ENCODE peak calls at places on chromosome 13, in nine cellular contexts. O is astrocyte of the spinal cord, S is choroid plexus epithelial cell, Q is right lobe of liver, K is astrocyte, N is GM20000, A is ovary, Z is fibroblast of the aortic adventitia, T is cardiac muscle cell. V is an unnamed sample.

GRCh38 chr13:30855569-30855968 is 50.5 kb upstream of the MEDAG start:
- DNase-seq in A (no peak), Z (no peak), O (no peak), N (no peak), K (no peak), T (no peak), Q (no peak), S (no peak), V (no peak)

GRCh38 chr13:30338331-30338851 is 31.0 kb upstream of the KATNAL1 start:
- DNase-seq in O (no peak), Z (peak), S (no peak), T (no peak), A (no peak), N (no peak), K (peak), Q (no peak), V (peak)

GRCh38 chr13:30329009-30329585 is 21.7 kb upstream of the KATNAL1 start:
- DNase-seq in S (peak), K (no peak), N (no peak), Q (no peak), Z (no peak), O (no peak), T (no peak), A (no peak), V (no peak)

GRCh38 chr13:22061806-22062391 is 391.0 kb downstream of the FGF9 start:
- DNase-seq in S (no peak), K (no peak), T (no peak), O (no peak), N (peak), A (no peak), Q (no peak), Z (no peak), V (no peak)

GRCh38 chr13:29684441-29684840 is 89.0 kb upstream of the SLC7A1 start:
- DNase-seq in Z (peak), T (no peak), A (no peak), Q (no peak), O (peak), K (peak), N (no peak), S (no peak), V (peak)

GRCh38 chr13:64234255-64234654 is 2818.6 kb upstream of the PCDH20 start:
- DNase-seq in O (no peak), T (no peak), Q (no peak), A (no peak), N (no peak), Z (peak), K (peak), S (peak), V (no peak)

GRCh38 chr13:112067871-112068305 is 939 bp downstream of the SOX1 start:
- DNase-seq in O (no peak), T (peak), Z (no peak), A (no peak), K (no peak), Q (no peak), N (peak), S (no peak), V (no peak)

GRCh38 chr13:65112123-65113075 is 2117.7 kb downstream of the PCDH9 start:
- DNase-seq in Q (no peak), T (no peak), Z (no peak), O (peak), N (no peak), A (no peak), S (peak), K (peak), V (peak)

GRCh38 chr13:111462221-111462764 is 141.9 kb downstream of the TEX29 start:
- DNase-seq in N (no peak), Q (no peak), Z (no peak), A (no peak), T (no peak), S (no peak), K (no peak), O (no peak), V (no peak)

GRCh38 chr13:61664821-61665705 is 249.4 kb upstream of the PCDH20 start:
- DNase-seq in K (peak), Z (no peak), T (no peak), A (no peak), O (peak), N (no peak), S (peak), Q (peak), V (no peak)

GRCh38 chr13:94481966-94482365 is 2.5 kb upstream of the DCT start:
- DNase-seq in N (no peak), A (no peak), S (peak), T (no peak), Z (peak), K (peak), Q (no peak), O (peak), V (peak)

GRCh38 chr13:39892731-39893293 is 237.3 kb downstream of the COG6 start:
- DNase-seq in Q (no peak), K (no peak), O (peak), A (no peak), T (no peak), N (no peak), Z (peak), S (peak), V (no peak)

GRCh38 chr13:35499131-35500051 is 22.9 kb upstream of the MAB21L1 start:
- DNase-seq in T (peak), S (no peak), O (no peak), Q (no peak), Z (no peak), K (no peak), N (no peak), A (no peak), V (no peak)

GRCh38 chr13:105773887-105774538 is 761.4 kb downstream of the EFNB2 start:
- DNase-seq in Z (no peak), K (peak), T (no peak), N (no peak), Q (no peak), A (no peak), S (peak), O (peak), V (no peak)

GRCh38 chr13:93476175-93476574 is 249.6 kb downstream of the GPC6 start:
- DNase-seq in K (peak), A (no peak), T (no peak), Q (no peak), N (no peak), S (peak), Z (peak), O (peak), V (peak)

GRCh38 chr13:76289558-76289957 is 596.6 kb downstream of the KCTD12 start:
- DNase-seq in K (no peak), A (no peak), Z (no peak), T (no peak), O (peak), S (no peak), N (no peak), Q (no peak), V (no peak)

GRCh38 chr13:95298971-95299627 is 2.2 kb downstream of the ABCC4 start:
- DNase-seq in T (no peak), O (peak), K (peak), N (no peak), Z (peak), Q (no peak), A (no peak), S (peak), V (peak)

GRCh38 chr13:44932850-44933251 is 56.4 kb downstream of the NUFIP1 start:
- DNase-seq in Z (peak), K (peak), T (no peak), N (no peak), O (peak), Q (no peak), A (no peak), S (peak), V (peak)

GRCh38 chr13:97222934-97223710 is 989 bp downstream of the MBNL2 start:
- DNase-seq in Z (peak), T (no peak), O (no peak), Q (no peak), A (no peak), K (peak), S (no peak), N (no peak), V (no peak)
- TF ChIP-seq CTCF in Z (no peak), T (no peak), O (no peak), Q (no peak), A (no peak), K (no peak), S (no peak), N (no peak), V (no peak)

GRCh38 chr13:107119989-107120881 is 552.3 kb upstream of the ARGLU1 start:
- DNase-seq in Q (no peak), T (no peak), N (no peak), O (no peak), Z (no peak), A (no peak), K (no peak), S (no peak), V (no peak)

GRCh38 chr13:107121793-107122192 is 553.9 kb upstream of the ARGLU1 start:
- DNase-seq in Q (no peak), O (no peak), N (no peak), K (no peak), S (no peak), T (no peak), Z (no peak), A (no peak), V (no peak)

GRCh38 chr13:107124730-107125129 is 556.8 kb upstream of the ARGLU1 start:
- DNase-seq in A (no peak), O (no peak), Z (no peak), N (no peak), K (no peak), T (no peak), S (no peak), Q (no peak), V (no peak)

DNA sequence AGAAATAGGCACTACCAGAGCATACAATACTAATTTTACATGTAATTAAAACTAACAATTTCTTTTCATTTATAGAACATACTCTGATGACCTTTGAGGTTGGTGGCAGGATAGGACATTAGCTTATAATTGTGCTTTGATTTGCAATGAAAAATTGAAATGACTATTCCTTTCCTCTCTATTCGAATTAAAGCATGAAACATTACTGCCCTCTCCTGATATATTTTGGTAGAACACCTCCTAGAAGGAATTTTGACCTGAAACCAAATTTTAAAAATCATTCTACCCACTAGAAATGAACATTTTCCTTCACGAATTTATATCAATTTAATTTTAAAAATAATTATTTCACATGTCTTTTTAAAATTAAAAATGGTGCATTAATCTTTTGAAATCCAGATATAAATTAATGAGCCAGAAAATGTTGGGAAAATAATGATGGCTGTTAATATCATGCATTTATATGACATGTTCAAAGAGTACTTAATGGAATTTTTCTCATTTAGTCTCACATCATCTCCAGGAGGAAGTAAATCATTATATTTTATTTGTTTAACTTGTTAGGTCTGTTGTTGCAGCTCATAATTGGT is 556.3 kb upstream of the ARGLU1 start:
- DNase-seq in O (peak), Q (no peak), A (no peak), K (no peak), Z (peak), T (peak), S (peak), N (no peak), V (no peak)
- TF ChIP-seq CTCF in O (peak), Q (peak), A (no peak), K (peak), Z (peak), T (peak), S (peak), N (no peak), V (peak)

DNA sequence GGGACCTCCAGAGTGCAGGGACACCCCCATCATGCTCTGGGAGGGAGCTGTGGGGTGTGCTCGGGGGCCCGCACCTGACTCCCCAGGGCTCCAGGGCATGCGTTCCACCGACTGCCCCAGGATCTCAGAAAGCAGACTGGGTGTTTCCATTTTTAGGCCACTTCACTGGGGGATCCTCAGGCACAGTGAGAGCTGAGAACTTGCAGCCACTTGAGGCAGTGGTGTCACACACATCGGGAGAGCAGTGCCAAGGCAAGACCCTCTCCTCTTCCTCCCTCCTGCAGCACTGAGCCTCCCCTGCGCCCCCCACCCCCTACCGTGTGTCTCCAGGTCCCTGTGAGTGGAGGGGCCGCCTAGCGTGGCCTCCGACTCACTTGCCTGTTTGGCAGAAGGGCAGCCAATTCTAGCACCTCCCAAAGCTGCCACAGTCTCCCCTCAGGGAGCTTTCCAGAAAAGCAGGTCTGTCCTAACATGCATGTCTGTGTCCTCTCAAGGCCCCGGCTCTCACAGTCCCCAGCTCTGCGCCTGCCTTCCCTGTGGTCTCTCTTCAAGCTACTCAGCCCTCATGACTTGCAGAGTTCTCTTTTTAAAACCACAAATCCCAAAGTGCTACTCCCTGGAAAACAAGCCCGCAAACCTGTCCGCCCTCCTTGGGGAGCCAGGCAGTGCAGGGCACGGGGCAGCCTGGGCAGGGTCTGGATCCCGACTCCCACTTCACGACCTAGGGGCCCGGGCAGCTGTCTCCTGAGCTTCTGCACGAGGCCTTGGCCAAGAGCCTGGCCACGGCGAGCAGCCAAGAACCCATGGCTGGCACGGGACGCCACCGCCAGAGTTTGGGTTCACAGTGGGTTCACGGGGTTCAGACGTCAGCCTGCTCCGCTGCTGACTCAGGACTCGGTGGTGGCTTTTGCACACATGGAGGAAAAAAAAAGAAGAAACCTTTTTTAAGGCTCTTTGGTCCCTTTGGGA is 94.1 kb downstream of the STK24 start:
- DNase-seq in K (peak), T (peak), Q (peak), O (peak), A (peak), S (peak), N (peak), Z (no peak), V (no peak)
- TF ChIP-seq CTCF in K (no peak), T (peak), Q (no peak), O (peak), A (no peak), S (peak), N (peak), Z (peak), V (peak)

GRCh38 chr13:57716295-57716694 is 84.8 kb downstream of the PCDH17 start:
- DNase-seq in K (no peak), O (no peak), Q (no peak), A (no peak), S (no peak), N (no peak), Z (no peak), T (peak), V (no peak)
- TF ChIP-seq CTCF in K (no peak), O (no peak), Q (no peak), A (no peak), S (no peak), N (no peak), Z (no peak), T (no peak), V (no peak)

DNA sequence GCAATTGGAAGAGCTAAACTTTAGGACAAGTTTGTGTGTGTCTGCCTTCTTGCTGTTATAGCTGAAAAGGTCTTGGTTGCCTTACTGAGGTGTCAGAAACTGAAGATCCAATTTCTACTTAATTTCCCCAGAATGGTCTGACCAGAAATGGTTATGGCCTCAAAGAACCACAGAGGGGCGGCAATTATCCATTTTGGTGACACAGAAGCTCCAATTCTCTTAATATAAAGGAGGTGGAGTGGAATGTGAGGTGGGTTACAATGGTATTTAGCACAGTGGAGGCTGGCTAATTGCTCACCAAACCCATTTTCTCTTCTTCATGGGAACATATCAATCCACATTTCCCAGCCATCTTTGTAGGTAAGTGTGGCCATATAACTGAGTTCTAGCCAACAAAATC is 1157.2 kb downstream of the OLFM4 start:
- DNase-seq in A (no peak), S (no peak), Q (no peak), T (peak), K (no peak), O (no peak), N (no peak), Z (no peak), V (no peak)
- TF ChIP-seq CTCF in A (no peak), S (no peak), Q (no peak), T (no peak), K (no peak), O (no peak), N (no peak), Z (no peak), V (no peak)

GRCh38 chr13:41026806-41027205 is 7.7 kb upstream of the ELF1 start:
- DNase-seq in S (no peak), Q (no peak), Z (no peak), K (no peak), N (no peak), T (no peak), O (no peak), A (no peak), V (no peak)

GRCh38 chr13:41028051-41028450 is 8.9 kb upstream of the ELF1 start:
- DNase-seq in K (peak), O (no peak), Z (peak), A (no peak), S (no peak), T (no peak), N (no peak), Q (no peak), V (peak)

GRCh38 chr13:41025518-41025917 is 6.4 kb upstream of the ELF1 start:
- DNase-seq in Q (no peak), Z (no peak), A (no peak), N (no peak), K (no peak), T (no peak), S (no peak), O (no peak), V (no peak)

GRCh38 chr13:41032646-41033396 is 13.7 kb upstream of the ELF1 start:
- DNase-seq in S (no peak), Q (no peak), Z (no peak), O (no peak), K (no peak), T (no peak), N (no peak), A (no peak), V (no peak)

DNA sequence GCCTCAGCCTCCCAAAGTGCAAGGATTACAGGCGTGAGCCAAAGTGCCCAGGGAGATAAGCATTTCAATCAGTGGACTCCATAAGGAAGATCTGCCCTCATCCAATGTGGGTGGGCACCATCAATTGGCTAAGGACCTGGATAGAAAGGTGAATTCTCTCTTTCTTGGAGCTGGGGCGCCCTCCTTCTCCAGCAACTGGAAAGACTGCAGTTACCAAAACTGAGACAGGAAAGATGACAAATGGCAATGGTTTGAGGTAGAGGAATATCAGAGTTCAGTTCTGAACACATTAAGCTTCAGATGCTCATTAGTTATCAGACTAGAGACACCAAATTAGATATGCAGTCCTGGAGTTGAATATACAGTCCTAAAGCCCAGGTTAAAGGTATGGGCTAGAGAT is 10.5 kb upstream of the ELF1 start:
- DNase-seq in Q (no peak), O (no peak), N (no peak), K (no peak), T (no peak), A (no peak), Z (no peak), S (no peak), V (no peak)
- TF ChIP-seq CTCF in Q (no peak), O (no peak), N (no peak), K (no peak), T (no peak), A (no peak), Z (no peak), S (peak), V (no peak)

GRCh38 chr13:78241278-78241919 is 322.8 kb upstream of the EDNRB start:
- DNase-seq in Q (no peak), Z (peak), K (peak), T (peak), O (peak), S (peak), A (no peak), N (peak), V (peak)

DNA sequence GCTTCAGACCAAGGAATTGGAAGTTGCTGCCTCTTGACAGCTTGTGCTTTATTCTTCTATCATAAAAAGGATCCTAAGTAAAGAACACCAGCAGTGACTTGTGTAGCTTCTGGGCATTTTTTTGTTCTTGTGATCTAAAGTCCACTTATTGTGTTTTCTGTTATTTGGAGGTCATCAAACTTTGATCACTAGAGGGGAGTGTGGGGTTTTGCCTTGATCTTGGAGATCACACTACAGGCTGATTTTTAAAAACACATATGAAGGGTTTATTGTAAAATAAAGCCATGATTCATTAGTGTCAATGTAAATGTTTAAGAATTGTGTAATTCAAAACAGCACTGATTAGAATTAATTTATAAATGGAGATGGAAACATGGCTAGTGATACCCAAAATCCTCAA is 328.7 kb upstream of the EDNRB start:
- DNase-seq in Z (no peak), A (no peak), T (no peak), K (no peak), Q (no peak), S (no peak), N (no peak), O (no peak), V (no peak)
- TF ChIP-seq CTCF in Z (no peak), A (no peak), T (no peak), K (no peak), Q (no peak), S (no peak), N (no peak), O (no peak), V (no peak)

DNA sequence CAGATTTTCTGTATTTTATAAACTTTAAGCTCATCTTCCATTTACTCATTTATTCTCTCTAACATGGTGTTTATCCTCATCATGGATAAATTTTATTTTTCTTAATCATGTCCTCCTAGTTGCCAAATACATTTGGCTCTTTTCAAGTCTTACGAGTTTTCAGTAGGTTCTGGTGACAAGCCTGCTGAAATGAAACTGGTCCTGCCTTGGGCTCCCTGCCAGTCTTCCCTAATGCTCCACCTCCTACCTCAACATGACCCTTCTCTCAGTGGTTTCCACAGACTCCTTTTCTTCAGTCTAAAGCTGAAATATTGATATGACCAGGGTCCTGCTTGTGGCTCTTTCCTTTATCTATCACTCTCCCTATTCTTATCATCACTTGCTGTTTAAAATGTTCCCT is 81.2 kb downstream of the TRPC4 start:
- DNase-seq in O (no peak), K (no peak), T (no peak), S (peak), Z (no peak), N (no peak), A (no peak), Q (no peak), V (no peak)
- TF ChIP-seq CTCF in O (no peak), K (no peak), T (no peak), S (no peak), Z (no peak), N (no peak), A (no peak), Q (no peak), V (no peak)

GRCh38 chr13:91381371-91381770 is 17.1 kb upstream of the GPC5 start:
- DNase-seq in O (peak), S (peak), A (no peak), T (peak), Z (peak), N (no peak), K (peak), Q (no peak), V (no peak)
- TF ChIP-seq CTCF in O (peak), S (peak), A (no peak), T (peak), Z (peak), N (no peak), K (peak), Q (peak), V (peak)